ENCODE peak calls at places on chromosome 2, in nine cellular contexts. U is GM10248; P is endothelial cell; Y is activated naive CD4-positive, alpha-beta T cell treated with anti-CD3 and anti-CD28 coated beads for 36 hours; A is T follicular helper cell; M is HCT116; S is posterior vena cava; E is esophagus squamous epithelium; O is HTR-8/SVneo. T is an unnamed sample.

GRCh38 chr2:69200107-69200520 is 186.9 kb downstream of the GFPT1 start:
- DNase-seq in E (no peak), O (no peak), M (no peak), Y (no peak), A (no peak), P (no peak), S (no peak), U (no peak), T (no peak)

GRCh38 chr2:142180820-142181533 is 50.2 kb upstream of the LRP1B start:
- DNase-seq in S (peak; percentile 71), P (peak; percentile 60), A (no peak), E (no peak), U (no peak), O (peak; percentile 3), Y (no peak), M (peak; percentile 48), T (no peak)

GRCh38 chr2:205803507-205803906 is 121.2 kb downstream of the NRP2 start:
- DNase-seq in A (no peak), Y (no peak), M (no peak), S (no peak), O (no peak), P (no peak), U (no peak), E (no peak), T (no peak)

GRCh38 chr2:171390941-171391516 is 42.8 kb downstream of the METTL8 start:
- DNase-seq in Y (peak; percentile 38), A (no peak), O (no peak), E (no peak), M (no peak), S (no peak), U (no peak), P (no peak), T (no peak)

GRCh38 chr2:120949027-120949956 is 213.6 kb downstream of the GLI2 start:
- DNase-seq in O (no peak), A (no peak), S (peak; percentile 75), E (no peak), Y (no peak), M (no peak), U (no peak), P (no peak), T (no peak)

GRCh38 chr2:85756822-85757435 is 3.1 kb downstream of the ATOH8 start:
- DNase-seq in O (no peak), E (no peak), U (no peak), A (no peak), S (no peak), P (no peak), M (no peak), Y (no peak), T (no peak)

GRCh38 chr2:151251012-151251411 is 10.7 kb downstream of the RBM43 start:
- DNase-seq in U (no peak), O (no peak), A (no peak), P (no peak), E (no peak), S (no peak), Y (no peak), M (no peak), T (no peak)

GRCh38 chr2:240351826-240352426 is 83.5 kb upstream of the GPC1 start:
- DNase-seq in A (no peak), O (no peak), E (no peak), U (no peak), Y (no peak), S (peak; percentile 71), M (no peak), P (no peak), T (no peak)

GRCh38 chr2:148982282-148982681 is 56.2 kb upstream of the LYPD6B start:
- DNase-seq in Y (no peak), E (no peak), A (no peak), M (no peak), P (no peak), O (no peak), S (no peak), U (no peak), T (no peak)

GRCh38 chr2:79977782-79978181 is 326.8 kb downstream of the LRRTM1 start:
- DNase-seq in Y (no peak), S (no peak), P (no peak), E (no peak), A (no peak), M (no peak), O (no peak), U (no peak), T (no peak)

GRCh38 chr2:44358498-44358897 is 2.8 kb downstream of the PREPL start:
- DNase-seq in U (peak; percentile 37), A (no peak), M (no peak), O (peak; percentile 29), P (no peak), E (no peak), S (no peak), Y (peak; percentile 38), T (peak; percentile 42)

GRCh38 chr2:218343591-218343990 is 13.1 kb upstream of the CATIP start:
- DNase-seq in Y (no peak), M (no peak), P (no peak), S (no peak), O (no peak), A (no peak), U (no peak), E (no peak), T (no peak)

GRCh38 chr2:62198237-62198633 is 2.3 kb downstream of the B3GNT2 start:
- DNase-seq in S (no peak), M (no peak), A (no peak), P (no peak), U (no peak), O (no peak), Y (no peak), E (no peak), T (no peak)

GRCh38 chr2:20443276-20443920 is 3.5 kb upstream of the RHOB start:
- DNase-seq in M (no peak), S (peak; percentile 54), U (peak; percentile 44), Y (peak; percentile 19), P (no peak), A (no peak), E (no peak), O (no peak), T (peak; percentile 54)

GRCh38 chr2:8882094-8882493 is 44.7 kb upstream of the KIDINS220 start:
- DNase-seq in S (no peak), U (no peak), Y (peak; percentile 8), E (no peak), O (peak; percentile 18), A (no peak), P (peak; percentile 64), M (peak; percentile 22), T (no peak)

GRCh38 chr2:131966256-131966655 is 195.5 kb downstream of the ANKRD30BL start:
- DNase-seq in M (no peak), A (no peak), Y (no peak), U (no peak), P (no peak), S (no peak), E (no peak), O (no peak), T (no peak)

GRCh38 chr2:96494188-96494587 is 11.0 kb downstream of the NEURL3 start:
- DNase-seq in P (no peak), E (no peak), A (no peak), S (no peak), Y (no peak), M (no peak), U (no peak), O (no peak), T (no peak)

T was measured in GM13976.